ENCODE peak calls at places on chromosomes 3 and 15, in eight cellular contexts. S is pancreas, J is Calu3, T is brain microvascular endothelial cell, Q is BE2C, W is body of pancreas, L is MCF 10A, U is AG04450. B is an unnamed sample.

GRCh38 chr15:95086543-95087252 is 855.3 kb downstream of the MCTP2 start:
- DNase-seq in W (no peak), J (peak), S (no peak), U (peak), T (peak), Q (no peak), L (peak), B (no peak)

GRCh38 chr3:138547342-138547975 is 46.6 kb downstream of the CEP70 start:
- DNase-seq in J (no peak), Q (no peak), W (no peak), L (no peak), S (no peak), T (no peak), U (no peak), B (no peak)

GRCh38 chr3:24129549-24129948 is 184.5 kb downstream of the NR1D2 start:
- DNase-seq in S (no peak), T (no peak), L (peak), W (no peak), J (no peak), U (no peak), Q (no peak), B (no peak)

GRCh38 chr3:127457094-127457475 is 133.4 kb downstream of the TPRA1 start:
- DNase-seq in T (peak), J (peak), S (no peak), W (peak), L (peak), Q (no peak), U (no peak), B (peak)

GRCh38 chr15:72172796-72173195 is 24.8 kb downstream of the GRAMD2A start:
- DNase-seq in W (no peak), T (no peak), J (no peak), Q (no peak), U (no peak), L (no peak), S (no peak), B (no peak)

GRCh38 chr3:161648071-161648470 is 151.5 kb downstream of the OTOL1 start:
- DNase-seq in L (no peak), W (no peak), T (no peak), S (no peak), U (no peak), Q (no peak), J (no peak), B (no peak)

GRCh38 chr3:114336122-114336697 is 42.4 kb downstream of the TIGIT start:
- DNase-seq in L (no peak), U (no peak), Q (no peak), S (no peak), J (no peak), T (no peak), W (no peak), B (no peak)

GRCh38 chr15:71761649-71762048 is 48.7 kb upstream of the NR2E3 start:
- DNase-seq in L (peak), Q (no peak), U (peak), W (peak), S (no peak), T (peak), J (peak), B (peak)

GRCh38 chr3:180744226-180744625 is 64.9 kb upstream of the CCDC39 start:
- DNase-seq in U (no peak), L (no peak), Q (no peak), W (no peak), S (no peak), J (no peak), T (no peak), B (peak)

GRCh38 chr3:117844676-117845075 is 1135.1 kb downstream of the TUSC7 start:
- DNase-seq in L (no peak), J (no peak), U (no peak), W (no peak), Q (no peak), S (no peak), T (no peak), B (no peak)

DNA sequence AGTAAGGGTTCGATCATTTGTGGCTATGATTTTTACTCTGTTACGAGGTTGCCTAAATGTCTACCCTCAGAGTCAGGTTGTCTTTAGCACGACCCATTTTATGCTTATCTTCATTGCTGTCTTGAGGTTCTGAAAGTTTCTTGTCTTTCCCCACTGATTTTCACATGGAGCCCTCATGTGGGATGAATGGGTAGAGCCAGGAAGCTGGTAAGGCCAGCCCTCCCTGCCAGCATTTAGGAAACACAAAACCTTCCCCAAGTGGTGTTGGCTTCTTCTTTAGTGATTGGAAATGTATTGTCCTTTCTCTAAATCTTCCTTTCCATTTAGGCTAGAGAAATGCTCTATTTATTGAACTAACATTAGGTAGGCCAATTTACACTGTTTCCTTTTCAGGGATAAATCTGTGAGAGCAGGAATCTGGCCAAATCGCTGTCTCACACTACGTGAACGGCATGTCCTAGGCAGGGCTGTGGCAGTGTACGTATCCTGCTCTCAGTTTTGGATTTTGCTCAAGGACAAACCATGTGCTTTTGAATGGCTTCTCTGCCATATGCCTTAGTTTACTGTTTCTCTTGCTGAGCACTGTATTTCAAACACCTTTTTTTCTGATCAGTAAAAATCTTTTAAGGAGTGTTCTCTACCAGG is 43.7 kb downstream of the MYZAP start:
- DNase-seq in S (peak), Q (no peak), L (no peak), W (peak), T (no peak), J (no peak), U (no peak), B (peak)
- TF ChIP-seq CTCF in S (no peak), Q (no peak), L (no peak), W (no peak), T (peak), J (no peak), U (no peak), B (no peak)

DNA sequence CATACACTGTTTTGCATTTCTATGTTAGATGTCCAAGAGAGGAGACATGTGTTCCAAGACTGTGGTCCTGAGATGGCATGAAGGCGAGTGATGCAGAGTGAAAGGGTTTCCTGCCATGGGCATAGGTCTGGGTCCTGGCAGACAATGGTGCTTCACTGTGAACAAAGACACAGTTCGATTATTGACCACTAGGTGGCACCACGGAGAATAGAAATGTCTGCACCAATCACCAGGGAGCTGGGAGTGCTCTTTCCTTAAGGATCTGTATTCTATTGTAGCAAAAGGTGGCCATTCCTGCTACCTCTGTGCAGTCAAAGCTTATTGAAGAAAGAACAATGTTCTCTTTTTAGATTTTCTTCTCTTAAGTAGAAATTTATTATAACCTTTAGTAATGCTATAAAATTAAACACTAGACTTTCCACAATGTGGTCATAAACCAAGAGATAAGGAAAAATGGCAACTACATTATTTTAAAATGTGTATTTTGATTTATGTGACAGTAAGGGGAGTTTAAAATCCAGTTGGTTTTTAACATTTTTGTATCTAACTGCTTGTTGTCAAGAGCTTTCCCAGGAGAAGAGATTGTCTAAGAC is 88.7 kb downstream of the GABRG3 start:
- DNase-seq in Q (peak), S (no peak), J (peak), L (peak), U (no peak), W (peak), T (peak), B (peak)
- TF ChIP-seq CTCF in Q (peak), S (peak), J (no peak), L (peak), U (peak), W (peak), T (peak), B (peak)

DNA sequence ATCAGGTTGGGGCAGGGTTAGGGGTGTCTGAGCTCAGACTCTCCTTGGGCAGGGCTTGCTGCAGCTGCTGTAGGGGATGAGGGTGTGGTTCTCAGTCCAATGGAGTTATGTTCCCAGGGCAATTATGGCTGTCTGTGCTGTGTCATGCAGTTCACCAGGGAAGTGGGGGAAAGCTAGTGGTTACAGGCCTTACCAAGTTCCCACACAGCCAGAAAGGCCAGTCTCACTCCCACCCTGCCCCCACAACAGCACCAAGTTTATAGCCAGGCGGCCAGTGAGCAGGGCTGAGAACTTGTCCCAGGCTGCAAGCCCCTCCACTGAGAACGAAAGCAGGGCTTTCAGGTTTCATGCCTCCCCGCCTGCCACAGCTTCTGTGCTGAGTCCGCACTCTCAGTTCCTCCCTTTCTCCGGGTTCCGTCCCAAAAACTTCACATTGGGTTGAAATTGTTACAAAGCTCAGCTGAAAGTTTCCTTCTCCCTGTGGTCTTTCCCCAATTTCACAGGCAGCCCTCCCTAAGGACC is 19.6 kb upstream of the CPOX start:
- DNase-seq in W (peak), S (no peak), T (no peak), Q (peak), J (no peak), U (no peak), L (no peak), B (peak)
- TF ChIP-seq CTCF in W (no peak), S (no peak), T (no peak), Q (no peak), J (no peak), U (no peak), L (no peak), B (no peak)

DNA sequence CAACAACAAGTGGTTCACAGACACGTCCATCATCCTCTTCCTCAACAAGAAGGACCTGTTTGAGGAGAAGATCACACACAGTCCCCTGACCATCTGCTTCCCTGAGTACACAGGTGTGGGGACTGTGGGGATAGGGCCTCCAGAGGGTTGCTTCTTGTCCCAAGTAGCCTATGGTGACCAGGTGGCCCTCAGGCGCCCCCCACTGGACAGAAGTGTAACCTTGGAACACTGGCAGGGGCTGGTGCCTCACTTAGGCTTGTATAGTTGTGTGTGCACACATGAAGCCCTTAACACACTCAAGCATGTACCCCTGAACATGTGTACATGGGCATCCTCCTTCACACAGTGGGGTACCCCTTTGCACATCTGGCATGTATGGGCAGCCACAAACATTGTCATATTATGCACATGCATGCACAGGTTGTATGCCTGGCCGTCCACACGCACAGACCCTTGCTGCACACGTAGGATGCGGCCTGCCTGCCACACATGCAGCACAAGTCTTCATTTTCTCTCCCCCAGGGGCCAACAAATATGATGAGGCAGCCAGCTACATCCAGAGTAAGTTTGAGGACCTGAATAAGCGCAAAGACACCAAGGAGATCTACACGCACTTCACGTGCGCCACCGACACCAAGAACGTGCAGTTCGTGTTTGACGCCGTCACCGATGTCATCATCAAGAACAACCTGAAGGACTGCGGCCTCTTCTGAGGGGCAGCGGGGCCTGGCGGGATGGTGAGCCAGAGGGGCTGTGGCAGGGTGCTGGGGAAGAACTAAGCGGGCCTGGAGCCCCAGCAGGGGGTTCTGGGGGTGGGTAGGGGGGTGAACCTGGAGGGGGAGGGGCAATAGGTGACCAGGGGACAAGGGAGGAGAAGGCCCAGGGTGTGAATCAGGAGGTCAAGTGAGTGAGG is 11.7 kb upstream of the SEMA3B start:
- DNase-seq in T (no peak), W (peak), U (no peak), S (no peak), Q (peak), L (peak), J (peak), B (no peak)
- TF ChIP-seq CTCF in T (peak), W (peak), U (peak), S (peak), Q (peak), L (peak), J (peak), B (peak)

DNA sequence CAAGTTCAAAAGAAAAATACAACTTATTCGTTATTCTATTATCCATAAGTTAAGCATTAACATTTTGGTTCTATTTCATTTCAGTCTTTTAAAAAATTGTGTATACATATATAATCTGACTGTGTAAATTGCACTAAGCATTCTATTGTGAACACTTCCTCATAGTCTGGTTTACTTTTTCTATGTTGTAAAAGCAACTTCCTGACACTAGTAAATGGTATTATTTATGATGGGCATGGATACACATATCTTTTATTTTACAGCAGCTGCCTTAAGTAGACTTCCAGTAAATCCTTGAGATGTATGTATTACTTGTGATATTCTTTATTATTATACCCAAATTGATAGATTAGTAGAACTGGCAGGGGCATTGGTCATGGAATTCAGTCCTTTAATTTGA is 58.2 kb downstream of the FNDC3B start:
- DNase-seq in U (no peak), Q (no peak), S (no peak), T (no peak), W (no peak), J (no peak), L (no peak), B (no peak)
- TF ChIP-seq CTCF in U (no peak), Q (no peak), S (no peak), T (no peak), W (no peak), J (no peak), L (no peak), B (no peak)

DNA sequence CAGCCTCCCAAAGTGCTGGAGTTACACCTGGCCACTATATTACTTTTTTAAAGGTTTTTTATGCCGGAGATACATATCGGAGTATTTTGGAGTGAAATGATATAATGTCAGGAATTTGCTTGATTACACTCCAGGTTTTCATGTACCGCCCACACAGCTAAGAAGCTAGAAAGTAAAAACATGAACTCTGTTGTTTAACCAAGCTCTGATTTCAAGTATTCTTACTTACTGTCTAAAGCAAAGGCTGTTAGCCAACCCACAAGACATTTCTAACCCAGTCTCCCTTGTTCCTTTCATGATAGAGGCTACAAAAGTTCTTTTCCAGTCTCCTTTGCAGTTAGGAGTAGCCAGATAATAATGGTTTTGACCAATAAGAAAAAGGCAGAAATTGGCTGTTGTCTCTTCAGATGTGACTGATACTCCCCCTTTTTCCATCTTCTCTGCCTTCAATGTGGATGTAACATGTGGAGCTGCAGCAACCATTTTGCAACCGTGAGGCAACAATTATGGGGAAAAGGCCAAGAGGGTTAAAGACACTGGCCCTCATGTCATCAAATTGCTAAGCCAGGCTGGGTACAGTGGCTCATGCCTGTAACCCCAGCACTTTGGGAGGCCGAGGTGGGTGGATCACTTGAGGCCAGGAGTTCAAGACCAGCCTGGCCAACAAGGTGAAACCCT is 6.1 kb upstream of the CP start:
- DNase-seq in L (no peak), U (no peak), S (no peak), Q (no peak), W (no peak), J (no peak), T (no peak), B (no peak)
- TF ChIP-seq CTCF in L (no peak), U (no peak), S (no peak), Q (no peak), W (no peak), J (no peak), T (no peak), B (no peak)

B was measured in thyroid gland.